ENCODE peak calls at places on chromosomes 12 and 14, in five cellular contexts. E, C, F, O and U are unnamed samples.

GRCh38 chr12:88723219-88723618 is 142.9 kb upstream of the KITLG start:
- DNase-seq in C (no peak), F (no peak), E (no peak), O (no peak), U (no peak)

GRCh38 chr12:94988471-94988870 is 15.0 kb downstream of the NDUFA12 start:
- DNase-seq in C (no peak), O (no peak), F (no peak), E (no peak), U (no peak)

GRCh38 chr14:24513009-24513408 is 4.9 kb upstream of the CMA1 start:
- DNase-seq in O (no peak), C (no peak), E (no peak), F (no peak), U (no peak)

GRCh38 chr12:7959278-7960063 is 23.5 kb upstream of the SLC2A3 start:
- DNase-seq in O (no peak), F (peak; percentile 10), C (no peak), E (peak; percentile 31), U (no peak)

GRCh38 chr12:49838973-49839633 is 3.8 kb downstream of the BCDIN3D start:
- DNase-seq in F (no peak), O (no peak), E (no peak), C (no peak), U (no peak)

GRCh38 chr14:101564819-101565698 is 3.8 kb downstream of the DIO3 start:
- DNase-seq in O (no peak), C (no peak), F (no peak), E (no peak), U (no peak)

GRCh38 chr12:20549115-20549719 is 145.9 kb upstream of the SLCO1C1 start:
- DNase-seq in F (peak; percentile 64), O (peak; percentile 14), C (no peak), E (peak; percentile 53), U (peak; percentile 61)

GRCh38 chr14:102775855-102776760 is 1.1 kb upstream of the TRAF3 start:
- DNase-seq in O (no peak), C (no peak), F (no peak), E (peak; percentile 67), U (peak; percentile 66)

GRCh38 chr14:101022121-101022520 is 118.6 kb upstream of the RTL1 start:
- DNase-seq in F (no peak), O (no peak), C (no peak), E (peak; percentile 5), U (peak; percentile 30)

GRCh38 chr12:2286461-2287131 is 233.8 kb downstream of the CACNA1C start:
- DNase-seq in C (no peak), O (no peak), E (no peak), F (no peak), U (no peak)

GRCh38 chr14:63988579-63988978 is 135.8 kb downstream of the SYNE2 start:
- DNase-seq in F (no peak), O (no peak), E (no peak), C (no peak), U (no peak)

GRCh38 chr12:123364532-123365140 is at the start of gene SBNO1:
- DNase-seq in E (peak; percentile 90), F (peak; percentile 88), C (peak; percentile 73), O (peak; percentile 90), U (peak; percentile 93)

GRCh38 chr14:92651106-92651792 is 97.2 kb downstream of the LGMN start:
- DNase-seq in C (no peak), E (peak; percentile 35), F (no peak), O (no peak), U (no peak)

GRCh38 chr12:107684990-107685359 is 624 bp upstream of the PWP1 start:
- DNase-seq in O (peak; percentile 58), C (no peak), E (peak; percentile 67), F (no peak), U (no peak)